ENCODE peak calls at places on chromosome 22, in four cellular contexts. R, X, Y and D are unnamed samples.

GRCh38 chr22:26321469-26321913 is 107.6 kb upstream of the ASPHD2 start:
- DNase-seq in R (no peak), X (no peak), Y (no peak), D (no peak)

GRCh38 chr22:48258841-48259240 is 1496.4 kb downstream of the TBC1D22A start:
- DNase-seq in R (no peak), X (no peak), Y (no peak), D (no peak)

GRCh38 chr22:36589856-36590255 is 60.9 kb upstream of the EIF3D start:
- DNase-seq in R (no peak), X (no peak), Y (no peak), D (no peak)

GRCh38 chr22:37077802-37078448 is 26.4 kb downstream of the KCTD17 start:
- DNase-seq in R (no peak), X (no peak), Y (peak), D (no peak)

GRCh38 chr22:44620129-44620840 is 81.7 kb upstream of the PRR5 start:
- DNase-seq in R (no peak), X (peak), Y (peak), D (no peak)

GRCh38 chr22:29156507-29156906 is 49.2 kb upstream of the EMID1 start:
- DNase-seq in R (no peak), X (no peak), Y (no peak), D (no peak)

GRCh38 chr22:46071451-46072029 is 78.8 kb upstream of the PPARA start:
- DNase-seq in R (peak), X (peak), Y (peak), D (no peak)

GRCh38 chr22:26939466-26939865 is 282.1 kb downstream of the MIAT start:
- DNase-seq in R (no peak), X (no peak), Y (no peak), D (no peak)

GRCh38 chr22:45210174-45210573 is 30.5 kb downstream of the KIAA0930 start:
- DNase-seq in R (no peak), X (no peak), Y (no peak), D (no peak)

GRCh38 chr22:47039356-47039755 is 276.9 kb downstream of the TBC1D22A start:
- DNase-seq in R (no peak), X (no peak), Y (no peak), D (no peak)

GRCh38 chr22:27973851-27974250 is 54.8 kb upstream of the PITPNB start:
- DNase-seq in R (no peak), X (no peak), Y (no peak), D (no peak)

GRCh38 chr22:46084943-46085830 is 65.1 kb upstream of the PPARA start:
- DNase-seq in R (no peak), X (no peak), Y (no peak), D (no peak)

GRCh38 chr22:42961815-42962214 is 53.1 kb downstream of the PACSIN2 start:
- DNase-seq in R (no peak), X (no peak), Y (no peak), D (no peak)

GRCh38 chr22:37196539-37197450 is 8.7 kb upstream of the C1QTNF6 start:
- DNase-seq in R (peak), X (no peak), Y (no peak), D (no peak)

GRCh38 chr22:20027966-20028854 is 7.3 kb downstream of the TANGO2 start:
- DNase-seq in R (no peak), X (no peak), Y (no peak), D (peak)

GRCh38 chr22:17121235-17122195 is at the start of gene TMEM121B:
- DNase-seq in R (no peak), X (peak), Y (no peak), D (peak)